ENCODE peak calls at places on chromosome 5, in ten cellular contexts. L, H, P, O, T, G, K, B, X and E are unnamed samples.

GRCh38 chr5:175694371-175695160 is 36.7 kb downstream of the HRH2 start:
- DNase-seq in L (no peak), H (peak), P (no peak), O (no peak), T (peak), G (no peak), K (no peak), B (no peak), X (no peak), E (no peak)

GRCh38 chr5:59709833-59710232 is 183.7 kb downstream of the PDE4D start:
- DNase-seq in L (peak), H (no peak), P (no peak), O (no peak), T (no peak), G (peak), K (peak), B (no peak), X (peak), E (no peak)

GRCh38 chr5:88401671-88402070 is 133.0 kb upstream of the TMEM161B start:
- DNase-seq in L (no peak), H (peak), P (no peak), O (no peak), T (peak), G (peak), K (no peak), B (no peak), X (no peak), E (peak)

GRCh38 chr5:150945501-150945900 is 40.7 kb upstream of the ZNF300 start:
- DNase-seq in L (peak), H (no peak), P (no peak), O (no peak), T (no peak), G (no peak), K (no peak), B (no peak), X (no peak), E (no peak)

GRCh38 chr5:181043285-181044092 is 3.4 kb downstream of the BTNL9 start:
- DNase-seq in L (no peak), H (no peak), P (no peak), O (no peak), T (peak), G (no peak), K (no peak), B (no peak), X (no peak), E (peak)

GRCh38 chr5:154370730-154371334 is 75.0 kb upstream of the SAP30L start:
- DNase-seq in L (no peak), H (peak), P (no peak), O (no peak), T (peak), G (no peak), K (no peak), B (no peak), X (no peak), E (no peak)

GRCh38 chr5:76982450-76982849 is 29.6 kb downstream of the CRHBP start:
- DNase-seq in L (no peak), H (no peak), P (no peak), O (no peak), T (no peak), G (no peak), K (no peak), B (no peak), X (no peak), E (no peak)

GRCh38 chr5:14420136-14420808 is 161.3 kb upstream of the OTULINL start:
- DNase-seq in L (no peak), H (no peak), P (no peak), O (no peak), T (no peak), G (no peak), K (no peak), B (no peak), X (no peak), E (no peak)

GRCh38 chr5:39156082-39156481 is 63.3 kb downstream of the FYB1 start:
- DNase-seq in L (no peak), H (no peak), P (no peak), O (no peak), T (no peak), G (no peak), K (no peak), B (no peak), X (no peak), E (no peak)